ENCODE peak calls at places on chromosomes 6 and 20, in eight cellular contexts. J is SK-N-SH, L is gastrocnemius medialis, G is cardiac muscle cell, A is mesendoderm, P is ovary, D is fibroblast of lung, M is BJ. X is an unnamed sample.
A peak's percentile ranks its signal among the peaks of the same experiment; 100 is the strongest.

GRCh38 chr6:96153775-96154174 is 138.0 kb downstream of the FUT9 start:
- DNase-seq in J (peak; percentile 33), L (no peak), G (no peak), A (no peak), P (no peak), D (peak; percentile 20), M (no peak), X (no peak)

GRCh38 chr20:48788486-48789072 is 39.2 kb downstream of the PREX1 start:
- DNase-seq in J (no peak), L (no peak), G (no peak), A (no peak), P (no peak), D (no peak), M (no peak), X (no peak)

GRCh38 chr6:14838041-14838596 is 407.8 kb upstream of the JARID2 start:
- DNase-seq in J (no peak), L (no peak), G (peak; percentile 27), A (no peak), P (no peak), D (peak; percentile 30), M (no peak), X (no peak)

GRCh38 chr6:117441824-117442264 is 16.1 kb upstream of the ROS1 start:
- DNase-seq in J (no peak), L (no peak), G (no peak), A (no peak), P (no peak), D (peak; percentile 81), M (no peak), X (no peak)

GRCh38 chr20:5400164-5400762 is 83.5 kb upstream of the PROKR2 start:
- DNase-seq in J (no peak), L (no peak), G (peak; percentile 77), A (peak; percentile 43), P (no peak), D (peak; percentile 12), M (no peak), X (no peak)

GRCh38 chr20:17816804-17817590 is 117.2 kb downstream of the BANF2 start:
- DNase-seq in J (no peak), L (no peak), G (no peak), A (no peak), P (no peak), D (peak; percentile 63), M (no peak), X (no peak)

GRCh38 chr6:82246802-82247633 is 526 bp downstream of the IBTK start:
- DNase-seq in J (peak; percentile 81), L (peak; percentile 24), G (peak; percentile 86), A (peak; percentile 91), P (no peak), D (peak; percentile 55), M (no peak), X (peak; percentile 88)

GRCh38 chr6:37538107-37538506 is 38.4 kb upstream of the CCDC167 start:
- DNase-seq in J (no peak), L (no peak), G (no peak), A (peak; percentile 70), P (no peak), D (no peak), M (no peak), X (no peak)

GRCh38 chr20:60069626-60070025 is 111.4 kb downstream of the CDH26 start:
- DNase-seq in J (no peak), L (no peak), G (no peak), A (no peak), P (no peak), D (no peak), M (no peak), X (no peak)

GRCh38 chr6:11113038-11113437 is 1.5 kb upstream of the ERVFRD-1 start:
- DNase-seq in J (no peak), L (no peak), G (no peak), A (no peak), P (no peak), D (no peak), M (no peak), X (no peak)

GRCh38 chr6:90720404-90720803 is 133.5 kb upstream of the MAP3K7 start:
- DNase-seq in J (no peak), L (no peak), G (no peak), A (no peak), P (no peak), D (no peak), M (no peak), X (no peak)

GRCh38 chr6:1931817-1932216 is 313.6 kb downstream of the GMDS start:
- DNase-seq in J (no peak), L (no peak), G (no peak), A (no peak), P (no peak), D (no peak), M (no peak), X (no peak)

GRCh38 chr6:107763959-107764358 is 60.2 kb downstream of the SCML4 start:
- DNase-seq in J (no peak), L (no peak), G (no peak), A (no peak), P (no peak), D (peak; percentile 85), M (no peak), X (no peak)

GRCh38 chr20:13953227-13953626 is 37.2 kb downstream of the SEL1L2 start:
- DNase-seq in J (no peak), L (no peak), G (no peak), A (peak; percentile 44), P (no peak), D (no peak), M (no peak), X (no peak)

GRCh38 chr20:50464026-50464724 is 46.0 kb upstream of the PTPN1 start:
- DNase-seq in J (peak; percentile 81), L (peak; percentile 26), G (peak; percentile 61), A (peak; percentile 54), P (peak; percentile 76), D (peak; percentile 30), M (no peak), X (peak; percentile 54)

GRCh38 chr6:109202409-109203264 is 107.3 kb downstream of the CEP57L1 start:
- DNase-seq in J (no peak), L (no peak), G (no peak), A (no peak), P (no peak), D (no peak), M (no peak), X (no peak)

GRCh38 chr6:135667694-135668455 is 170.3 kb upstream of the AHI1 start:
- DNase-seq in J (no peak), L (no peak), G (peak; percentile 5), A (peak; percentile 76), P (peak; percentile 37), D (peak; percentile 51), M (peak; percentile 32), X (peak; percentile 38)

GRCh38 chr20:46631212-46631869 is 19.9 kb downstream of the SLC13A3 start:
- DNase-seq in J (no peak), L (no peak), G (no peak), A (peak; percentile 70), P (no peak), D (no peak), M (no peak), X (peak; percentile 79)

DNA sequence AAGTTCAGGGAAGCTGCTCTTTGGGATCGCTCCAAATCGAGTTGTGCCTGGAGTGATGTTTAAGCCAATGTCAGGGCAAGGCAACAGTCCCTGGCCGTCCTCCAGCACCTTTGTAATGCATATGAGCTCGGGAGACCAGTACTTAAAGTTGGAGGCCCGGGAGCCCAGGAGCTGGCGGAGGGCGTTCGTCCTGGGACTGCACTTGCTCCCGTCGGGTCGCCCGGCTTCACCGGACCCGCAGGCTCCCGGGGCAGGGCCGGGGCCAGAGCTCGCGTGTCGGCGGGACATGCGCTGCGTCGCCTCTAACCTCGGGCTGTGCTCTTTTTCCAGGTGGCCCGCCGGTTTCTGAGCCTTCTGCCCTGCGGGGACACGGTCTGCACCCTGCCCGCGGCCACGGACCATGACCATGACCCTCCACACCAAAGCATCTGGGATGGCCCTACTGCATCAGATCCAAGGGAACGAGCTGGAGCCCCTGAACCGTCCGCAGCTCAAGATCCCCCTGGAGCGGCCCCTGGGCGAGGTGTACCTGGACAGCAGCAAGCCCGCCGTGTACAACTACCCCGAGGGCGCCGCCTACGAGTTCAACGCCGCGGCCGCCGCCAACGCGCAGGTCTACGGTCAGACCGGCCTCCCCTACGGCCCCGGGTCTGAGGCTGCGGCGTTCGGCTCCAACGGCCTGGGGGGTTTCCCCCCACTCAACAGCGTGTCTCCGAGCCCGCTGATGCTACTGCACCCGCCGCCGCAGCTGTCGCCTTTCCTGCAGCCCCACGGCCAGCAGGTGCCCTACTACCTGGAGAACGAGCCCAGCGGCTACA is at the start of gene ESR1:
- DNase-seq in J (peak; percentile 33), L (peak; percentile 36), G (peak; percentile 55), A (peak; percentile 71), P (no peak), D (no peak), M (no peak), X (no peak)
- H3K27me3 ChIP-seq in J (peaks cover 37% of the 10 kb centered on the region), L (no peaks in the 10 kb centered on the region), G (peaks cover 95% of the 10 kb centered on the region), A (peaks cover 33% of the 10 kb centered on the region), P (no peaks in the 10 kb centered on the region), D (peaks cover 18% of the 10 kb centered on the region), M (peaks cover 28% of the 10 kb centered on the region), X (peaks cover 79% of the 10 kb centered on the region)

GRCh38 chr6:160084198-160084776 is 37.3 kb upstream of the SLC22A1 start:
- DNase-seq in J (no peak), L (no peak), G (no peak), A (no peak), P (no peak), D (no peak), M (no peak), X (no peak)
- H3K36me3 ChIP-seq in J (peaks cover 63% of the 10 kb centered on the region), L (no peaks in the 10 kb centered on the region), G (peaks cover 52% of the 10 kb centered on the region), A (peaks cover 6% of the 10 kb centered on the region), P (no peaks in the 10 kb centered on the region), D (peaks cover 25% of the 10 kb centered on the region), M (peaks cover 25% of the 10 kb centered on the region), X (peaks cover 100% of the 10 kb centered on the region)

DNA sequence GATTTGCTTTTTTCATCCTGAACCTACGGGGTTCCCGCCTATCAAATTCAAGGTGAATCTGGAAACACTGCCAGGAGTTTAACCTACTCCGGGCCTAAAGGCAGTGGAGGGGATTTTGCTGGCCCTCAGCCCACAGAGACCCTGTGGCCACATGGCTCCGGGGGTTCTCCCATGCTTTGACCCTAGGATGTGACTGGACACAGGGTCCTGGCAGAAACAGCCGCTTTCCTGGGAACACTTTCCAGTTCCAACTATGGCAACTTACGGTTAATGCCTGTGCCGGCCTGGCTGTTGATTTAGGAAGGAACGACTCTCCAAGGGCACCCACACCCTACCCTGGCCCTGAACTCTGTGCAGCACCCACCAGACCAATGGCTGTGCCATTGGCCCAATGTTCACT is 141.7 kb upstream of the RPS6KA2 start:
- DNase-seq in J (no peak), L (no peak), G (no peak), A (no peak), P (no peak), D (no peak), M (no peak), X (no peak)
- H3K27me3 ChIP-seq in J (no peaks in the 10 kb centered on the region), L (peaks cover 3% of the 10 kb centered on the region), G (peaks cover 4% of the 10 kb centered on the region), A (no peaks in the 10 kb centered on the region), P (no peaks in the 10 kb centered on the region), D (no peaks in the 10 kb centered on the region), M (no peaks in the 10 kb centered on the region), X (peaks cover 9% of the 10 kb centered on the region)

GRCh38 chr20:63591786-63592355 is 17.8 kb upstream of the HELZ2 start:
- DNase-seq in J (no peak), L (no peak), G (no peak), A (no peak), P (no peak), D (no peak), M (no peak), X (peak; percentile 50)
- H3K36me3 ChIP-seq in J (peaks cover 18% of the 10 kb centered on the region), L (no peaks in the 10 kb centered on the region), G (peaks cover 11% of the 10 kb centered on the region), A (peaks cover 2% of the 10 kb centered on the region), P (no peaks in the 10 kb centered on the region), D (peaks cover 20% of the 10 kb centered on the region), M (peaks cover 27% of the 10 kb centered on the region), X (peaks cover 94% of the 10 kb centered on the region)